ENCODE peak calls at places on chromosomes 13 and 19, in ten cellular contexts. N is heart left ventricle, Y is brain microvascular endothelial cell, C is uterus, G is thyroid gland, T is ovary, H is AG10803, R is transverse colon, W is choroid plexus epithelial cell, A is cardiac fibroblast. X is an unnamed sample.
A peak's percentile ranks its signal among the peaks of the same experiment; 100 is the strongest.

GRCh38 chr13:23428183-23428528 is 5.3 kb downstream of the SACS start:
- DNase-seq in N (no peak), T (no peak), R (no peak), W (peak; percentile 30), G (no peak), C (no peak), Y (peak; percentile 76), A (peak; percentile 42), H (no peak), X (peak; percentile 59)

GRCh38 chr13:69704311-69704710 is 403.3 kb upstream of the ATXN8OS start:
- DNase-seq in N (no peak), H (no peak), C (no peak), A (no peak), W (peak; percentile 20), R (no peak), T (no peak), Y (no peak), G (no peak), X (peak; percentile 4)

GRCh38 chr19:15323496-15324235 is 8.7 kb downstream of the BRD4 start:
- DNase-seq in R (peak; percentile 59), T (peak; percentile 64), C (peak; percentile 38), A (peak; percentile 69), H (peak; percentile 76), N (no peak), W (peak; percentile 68), G (peak; percentile 49), Y (no peak), X (peak; percentile 67)

GRCh38 chr19:28836366-28836765 is 376.6 kb downstream of the UQCRFS1 start:
- DNase-seq in G (no peak), W (no peak), C (no peak), H (no peak), T (no peak), N (no peak), A (no peak), R (no peak), Y (no peak), X (no peak)

GRCh38 chr19:44988896-44989563 is 12.2 kb upstream of the RELB start:
- DNase-seq in R (peak; percentile 80), A (peak; percentile 76), H (peak; percentile 59), W (peak; percentile 78), C (peak; percentile 61), T (peak; percentile 69), N (peak; percentile 82), G (peak; percentile 45), Y (peak; percentile 68), X (peak; percentile 75)

GRCh38 chr13:39910041-39910440 is 254.6 kb downstream of the COG6 start:
- DNase-seq in T (no peak), W (no peak), H (no peak), A (no peak), N (no peak), C (no peak), Y (no peak), G (no peak), R (no peak), X (no peak)

GRCh38 chr13:48236528-48237353 is 3.7 kb downstream of the ITM2B start:
- DNase-seq in N (no peak), C (no peak), R (no peak), W (peak; percentile 84), Y (no peak), T (no peak), G (no peak), H (peak; percentile 62), A (peak; percentile 74), X (peak; percentile 81)

GRCh38 chr19:7326105-7326877 is 22.4 kb upstream of the ARHGEF18 start:
- DNase-seq in W (peak; percentile 51), R (peak; percentile 74), H (peak; percentile 5), T (no peak), A (peak; percentile 18), C (no peak), Y (peak; percentile 10), G (no peak), N (no peak), X (peak; percentile 21)

DNA sequence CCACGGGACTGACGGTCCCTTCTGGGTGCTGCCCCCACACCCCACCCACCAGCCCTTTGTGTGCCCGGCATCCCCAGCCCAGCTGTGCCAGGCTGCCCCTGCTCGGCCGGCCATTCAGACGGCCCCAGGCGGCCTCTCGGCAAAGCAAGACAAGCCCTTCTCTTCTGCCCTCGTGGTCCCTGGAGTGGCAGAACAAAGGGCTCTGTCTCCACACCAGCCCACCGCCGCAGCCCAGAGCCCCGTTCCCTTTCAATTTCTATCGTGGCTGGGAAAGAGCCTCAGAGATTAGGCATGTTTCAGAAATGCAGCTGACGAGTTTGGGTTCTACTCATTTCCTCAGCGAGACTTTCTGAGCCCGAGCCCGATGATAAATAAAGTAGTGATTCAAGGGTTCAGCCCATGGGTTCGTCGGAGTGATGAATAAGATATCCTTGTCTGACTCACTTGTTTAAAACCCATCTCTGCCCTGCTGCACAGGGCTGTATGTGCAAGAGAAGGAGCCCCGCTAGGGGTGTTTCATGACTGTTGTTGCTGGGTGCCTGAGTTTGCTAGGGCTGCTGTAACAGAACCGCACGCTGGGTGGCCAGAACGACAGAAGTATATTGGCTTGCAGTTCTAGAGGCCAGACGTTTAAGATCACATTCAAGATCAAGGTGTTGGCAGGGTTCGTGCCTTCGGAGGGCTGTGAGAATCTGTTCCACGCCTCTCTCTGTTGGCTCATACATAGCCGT is 4.3 kb downstream of the MYO9B start:
- DNase-seq in N (peak; percentile 64), A (peak; percentile 97), W (peak; percentile 98), H (peak; percentile 98), G (peak; percentile 69), C (peak; percentile 83), R (peak; percentile 75), Y (peak; percentile 99), T (no peak), X (peak; percentile 98)
- H3K4me3 ChIP-seq in N (peak overlapping the region; percentile 46), A (peak overlapping the region; percentile 65), W (peak overlapping the region; percentile 60), H (peak overlapping the region; percentile 68), G (peak overlapping the region; percentile 9), C (peak overlapping the region; percentile 14), R (peak overlapping the region; percentile 41), Y (peak overlapping the region; percentile 57), T (peak overlapping the region; percentile 38), X (peak overlapping the region; percentile 62)

DNA sequence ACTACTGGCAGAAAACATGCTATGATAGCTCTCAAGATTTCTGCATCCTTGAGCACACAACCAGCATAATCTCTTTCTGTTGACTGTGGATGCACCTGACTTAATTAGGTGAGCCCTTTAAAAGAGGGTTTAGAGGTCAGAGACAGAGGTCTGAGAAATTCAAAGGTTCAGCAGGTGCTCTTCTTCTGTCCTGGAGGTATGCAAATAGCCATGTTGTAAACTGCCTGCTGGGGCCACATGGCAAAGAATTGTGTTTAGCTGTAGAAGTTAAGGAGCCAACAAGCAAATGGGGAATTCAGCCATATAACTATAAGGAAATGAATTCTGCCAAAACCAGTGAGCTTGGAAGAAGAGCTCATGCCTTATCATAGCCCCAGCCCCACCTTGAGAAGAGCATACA is 11.6 kb upstream of the DCLK1 start:
- DNase-seq in R (no peak), Y (no peak), A (no peak), W (no peak), N (no peak), T (no peak), H (no peak), C (no peak), G (no peak), X (no peak)
- TF ChIP-seq CTCF in R (no peak), Y (no peak), A (no peak), W (no peak), N (no peak), T (no peak), H (no peak), C (no peak), G (no peak), X (no peak)

GRCh38 chr19:3408996-3409345 is 42.6 kb downstream of the NFIC start:
- DNase-seq in T (no peak), R (no peak), Y (no peak), W (no peak), N (no peak), G (no peak), C (no peak), A (no peak), H (no peak), X (no peak)

GRCh38 chr19:3412066-3412465 is 45.7 kb downstream of the NFIC start:
- DNase-seq in W (no peak), N (no peak), T (no peak), H (no peak), G (no peak), R (no peak), C (no peak), Y (no peak), A (no peak), X (no peak)

GRCh38 chr19:3411636-3412035 is 45.3 kb downstream of the NFIC start:
- DNase-seq in R (no peak), N (no peak), H (no peak), T (no peak), A (no peak), C (no peak), W (no peak), Y (no peak), G (no peak), X (no peak)

GRCh38 chr19:3407556-3408516 is 41.5 kb downstream of the NFIC start:
- DNase-seq in N (no peak), Y (peak; percentile 24), C (peak; percentile 63), G (peak; percentile 48), H (peak; percentile 57), A (peak; percentile 45), T (no peak), W (peak; percentile 57), R (no peak), X (no peak)

DNA sequence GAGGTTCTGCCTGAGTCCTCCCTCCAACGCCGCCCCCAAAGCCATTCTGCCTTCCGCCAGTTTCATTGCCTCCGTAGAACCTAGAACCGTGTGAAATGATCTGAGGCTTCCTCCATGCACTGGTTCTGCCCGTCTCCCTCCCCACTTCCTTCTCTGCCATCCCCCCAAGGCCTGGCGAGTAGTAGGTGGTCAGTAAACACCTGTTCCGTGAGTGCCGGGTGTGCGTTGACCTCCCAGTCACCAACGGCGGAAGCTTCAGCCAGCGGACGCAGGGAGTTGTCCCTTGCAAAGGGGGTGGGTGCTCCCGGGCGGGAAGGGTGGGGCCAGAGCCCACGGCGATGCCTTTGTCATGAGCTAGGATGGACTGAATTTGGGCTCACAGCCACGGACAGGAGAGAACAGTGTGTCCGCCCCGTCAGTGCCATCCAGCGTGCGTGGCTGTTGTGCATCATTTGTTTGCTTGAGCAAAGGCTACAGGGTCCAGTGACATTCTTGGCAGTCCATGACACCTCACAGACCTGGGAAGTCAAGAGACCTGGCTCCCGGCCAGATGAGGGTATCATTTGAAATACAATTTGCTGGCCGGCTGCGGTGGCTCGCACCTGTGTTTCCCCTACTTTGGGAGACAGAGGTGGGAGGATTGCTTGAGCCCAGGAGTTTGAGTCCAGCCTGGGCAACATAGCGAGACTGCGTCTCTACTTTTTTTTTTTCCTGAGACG is 43.1 kb downstream of the NFIC start:
- DNase-seq in Y (no peak), H (peak; percentile 21), W (no peak), N (peak; percentile 80), G (peak; percentile 95), T (no peak), R (peak; percentile 60), A (no peak), C (peak; percentile 65), X (no peak)
- H3K4me3 ChIP-seq in Y (no peak overlapping the region), H (no peak overlapping the region), W (no peak overlapping the region), N (peak overlapping the region; percentile 30), G (no peak overlapping the region), T (peak overlapping the region; percentile 12), R (peak overlapping the region; percentile 17), A (no peak overlapping the region), C (peak overlapping the region; percentile 19), X (no peak overlapping the region)

GRCh38 chr13:99383511-99383921 is 76.3 kb upstream of the GPR183 start:
- DNase-seq in A (no peak), Y (no peak), N (no peak), C (no peak), H (no peak), W (no peak), T (no peak), R (no peak), G (no peak), X (no peak)

GRCh38 chr13:99385161-99385560 is 78.0 kb upstream of the GPR183 start:
- DNase-seq in W (no peak), G (no peak), C (no peak), A (no peak), R (no peak), N (no peak), H (no peak), Y (no peak), T (no peak), X (no peak)

GRCh38 chr13:99384468-99384867 is 77.3 kb upstream of the GPR183 start:
- DNase-seq in Y (no peak), N (no peak), R (no peak), W (no peak), G (no peak), A (no peak), C (no peak), T (no peak), H (no peak), X (no peak)

GRCh38 chr13:99382428-99383133 is 75.4 kb upstream of the GPR183 start:
- DNase-seq in R (peak; percentile 73), H (no peak), N (no peak), C (no peak), T (no peak), G (no peak), Y (no peak), A (no peak), W (no peak), X (no peak)

DNA sequence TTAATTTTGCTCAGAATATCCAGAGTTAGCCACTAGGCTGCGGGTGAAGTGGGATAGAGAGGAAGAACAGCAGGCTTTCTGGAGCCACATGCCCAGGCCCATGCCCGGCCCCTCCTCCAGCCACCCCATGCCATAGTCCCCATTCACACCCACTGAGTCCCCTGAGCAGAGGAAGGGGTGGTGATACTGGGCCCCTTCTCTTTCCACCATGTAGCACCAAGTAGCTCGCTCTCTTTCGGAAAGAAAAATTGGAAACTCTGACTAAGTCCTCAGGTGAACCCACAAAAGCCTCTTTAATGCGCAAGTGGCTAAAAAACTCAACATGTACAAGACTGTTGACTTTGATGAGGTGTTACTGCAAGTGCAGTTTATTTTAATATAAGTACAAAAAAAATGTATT is 76.7 kb upstream of the GPR183 start:
- DNase-seq in A (no peak), G (no peak), N (no peak), T (no peak), R (no peak), C (no peak), Y (no peak), H (no peak), W (no peak), X (no peak)
- TF ChIP-seq CTCF in A (no peak), G (no peak), N (no peak), T (no peak), R (no peak), C (no peak), Y (no peak), H (no peak), W (no peak), X (no peak)

X was measured in fibroblast of pulmonary artery.